ENCODE peak calls at places on chromosomes 5 and 9, in four cellular contexts. One of them, this sample, is unnamed.

GRCh38 chr5:67842806-67843205 is 372.8 kb upstream of the PIK3R1 start:
- DNase-seq in A673: no peak
- DNase-seq in central memory CD4-positive, alpha-beta T cell: no peak
- DNase-seq in stimulated activated CD8-positive, alpha-beta memory T cell treated with anti-CD3 and anti-CD28 coated beads, Interleukin-15, amount 100 ng/mL, for 4 hours: no peak
- DNase-seq in this sample: no peak

GRCh38 chr5:38424237-38425080 is 132.0 kb downstream of the LIFR start:
- DNase-seq in A673: no peak
- DNase-seq in central memory CD4-positive, alpha-beta T cell: no peak
- DNase-seq in stimulated activated CD8-positive, alpha-beta memory T cell treated with anti-CD3 and anti-CD28 coated beads, Interleukin-15, amount 100 ng/mL, for 4 hours: no peak
- DNase-seq in this sample: no peak

GRCh38 chr5:31776976-31777651 is 138.2 kb downstream of the PDZD2 start:
- DNase-seq in A673: no peak
- DNase-seq in central memory CD4-positive, alpha-beta T cell: no peak
- DNase-seq in stimulated activated CD8-positive, alpha-beta memory T cell treated with anti-CD3 and anti-CD28 coated beads, Interleukin-15, amount 100 ng/mL, for 4 hours: no peak
- DNase-seq in this sample: no peak

GRCh38 chr5:111697881-111698757 is 58.9 kb downstream of the NREP start:
- DNase-seq in A673: no peak
- DNase-seq in central memory CD4-positive, alpha-beta T cell: no peak
- DNase-seq in stimulated activated CD8-positive, alpha-beta memory T cell treated with anti-CD3 and anti-CD28 coated beads, Interleukin-15, amount 100 ng/mL, for 4 hours: no peak
- DNase-seq in this sample: no peak

GRCh38 chr9:105299190-105299854 is 54.9 kb downstream of the SLC44A1 start:
- DNase-seq in A673: no peak
- DNase-seq in central memory CD4-positive, alpha-beta T cell: no peak
- DNase-seq in stimulated activated CD8-positive, alpha-beta memory T cell treated with anti-CD3 and anti-CD28 coated beads, Interleukin-15, amount 100 ng/mL, for 4 hours: no peak
- DNase-seq in this sample: no peak

GRCh38 chr5:9034671-9035070 is 511.2 kb downstream of the SEMA5A start:
- DNase-seq in A673: no peak
- DNase-seq in central memory CD4-positive, alpha-beta T cell: no peak
- DNase-seq in stimulated activated CD8-positive, alpha-beta memory T cell treated with anti-CD3 and anti-CD28 coated beads, Interleukin-15, amount 100 ng/mL, for 4 hours: no peak
- DNase-seq in this sample: no peak

GRCh38 chr9:127176631-127177030 is 54.2 kb upstream of the ANGPTL2 start:
- DNase-seq in A673: no peak
- DNase-seq in central memory CD4-positive, alpha-beta T cell: no peak
- DNase-seq in stimulated activated CD8-positive, alpha-beta memory T cell treated with anti-CD3 and anti-CD28 coated beads, Interleukin-15, amount 100 ng/mL, for 4 hours: no peak
- DNase-seq in this sample: peak

GRCh38 chr5:142325677-142326479 is 1.1 kb upstream of the SPRY4 start:
- DNase-seq in A673: peak
- DNase-seq in central memory CD4-positive, alpha-beta T cell: no peak
- DNase-seq in stimulated activated CD8-positive, alpha-beta memory T cell treated with anti-CD3 and anti-CD28 coated beads, Interleukin-15, amount 100 ng/mL, for 4 hours: no peak
- DNase-seq in this sample: peak

GRCh38 chr5:67065237-67065636 is 131.4 kb downstream of the CD180 start:
- DNase-seq in A673: no peak
- DNase-seq in central memory CD4-positive, alpha-beta T cell: no peak
- DNase-seq in stimulated activated CD8-positive, alpha-beta memory T cell treated with anti-CD3 and anti-CD28 coated beads, Interleukin-15, amount 100 ng/mL, for 4 hours: no peak
- DNase-seq in this sample: no peak

GRCh38 chr5:170287532-170287931 is 10.0 kb downstream of the LCP2 start:
- DNase-seq in A673: no peak
- DNase-seq in central memory CD4-positive, alpha-beta T cell: no peak
- DNase-seq in stimulated activated CD8-positive, alpha-beta memory T cell treated with anti-CD3 and anti-CD28 coated beads, Interleukin-15, amount 100 ng/mL, for 4 hours: no peak
- DNase-seq in this sample: no peak

GRCh38 chr5:120464627-120465280 is 654 bp downstream of the PRR16 start:
- DNase-seq in A673: no peak
- DNase-seq in central memory CD4-positive, alpha-beta T cell: no peak
- DNase-seq in stimulated activated CD8-positive, alpha-beta memory T cell treated with anti-CD3 and anti-CD28 coated beads, Interleukin-15, amount 100 ng/mL, for 4 hours: no peak
- DNase-seq in this sample: no peak